ENCODE peak calls at places on chromosomes 13 and 19, in eight cellular contexts. One of them, this sample, is unnamed.

GRCh38 chr19:35143231-35143715 is at the start of gene FXYD7:
- DNase-seq in adrenal gland: no peak
- DNase-seq in AG04450: no peak
- DNase-seq in fibroblast of mammary gland: no peak
- DNase-seq in fibroblast of gingiva: no peak
- DNase-seq in HT1080: no peak
- DNase-seq in nucleus accumbens: peak
- DNase-seq in NCI-H1105: peak
- DNase-seq in this sample: no peak

GRCh38 chr13:33112745-33113144 is 96.5 kb downstream of the KL start:
- DNase-seq in adrenal gland: no peak
- DNase-seq in AG04450: no peak
- DNase-seq in fibroblast of mammary gland: no peak
- DNase-seq in fibroblast of gingiva: peak
- DNase-seq in HT1080: no peak
- DNase-seq in nucleus accumbens: no peak
- DNase-seq in NCI-H1105: no peak
- DNase-seq in this sample: peak

GRCh38 chr19:47757617-47758432 is 12.5 kb downstream of the NOP53 start:
- DNase-seq in adrenal gland: no peak
- DNase-seq in AG04450: no peak
- DNase-seq in fibroblast of mammary gland: no peak
- DNase-seq in fibroblast of gingiva: no peak
- DNase-seq in HT1080: no peak
- DNase-seq in nucleus accumbens: no peak
- DNase-seq in NCI-H1105: no peak
- DNase-seq in this sample: no peak

GRCh38 chr13:52899206-52899605 is 50.8 kb upstream of the PCDH8 start:
- DNase-seq in adrenal gland: no peak
- DNase-seq in AG04450: no peak
- DNase-seq in fibroblast of mammary gland: no peak
- DNase-seq in fibroblast of gingiva: no peak
- DNase-seq in HT1080: no peak
- DNase-seq in nucleus accumbens: no peak
- DNase-seq in NCI-H1105: no peak
- DNase-seq in this sample: no peak

GRCh38 chr19:16071072-16071691 is 5.1 kb upstream of the TPM4 start:
- DNase-seq in adrenal gland: no peak
- DNase-seq in AG04450: no peak
- DNase-seq in fibroblast of mammary gland: no peak
- DNase-seq in fibroblast of gingiva: no peak
- DNase-seq in HT1080: no peak
- DNase-seq in nucleus accumbens: no peak
- DNase-seq in NCI-H1105: no peak
- DNase-seq in this sample: no peak

GRCh38 chr19:9966448-9966847 is 30.1 kb upstream of the OLFM2 start:
- DNase-seq in adrenal gland: no peak
- DNase-seq in AG04450: no peak
- DNase-seq in fibroblast of mammary gland: no peak
- DNase-seq in fibroblast of gingiva: no peak
- DNase-seq in HT1080: no peak
- DNase-seq in nucleus accumbens: no peak
- DNase-seq in NCI-H1105: no peak
- DNase-seq in this sample: no peak

GRCh38 chr13:77779461-77780272 is 82.2 kb downstream of the SLAIN1 start:
- DNase-seq in adrenal gland: peak
- DNase-seq in AG04450: peak
- DNase-seq in fibroblast of mammary gland: peak
- DNase-seq in fibroblast of gingiva: peak
- DNase-seq in HT1080: peak
- DNase-seq in nucleus accumbens: no peak
- DNase-seq in NCI-H1105: peak
- DNase-seq in this sample: peak

GRCh38 chr13:24456396-24456795 is 56.2 kb downstream of the PARP4 start:
- DNase-seq in adrenal gland: no peak
- DNase-seq in AG04450: no peak
- DNase-seq in fibroblast of mammary gland: no peak
- DNase-seq in fibroblast of gingiva: no peak
- DNase-seq in HT1080: no peak
- DNase-seq in nucleus accumbens: no peak
- DNase-seq in NCI-H1105: no peak
- DNase-seq in this sample: no peak

GRCh38 chr19:5115771-5116202 is 146.9 kb downstream of the KDM4B start:
- DNase-seq in adrenal gland: no peak
- DNase-seq in AG04450: no peak
- DNase-seq in fibroblast of mammary gland: peak
- DNase-seq in fibroblast of gingiva: peak
- DNase-seq in HT1080: no peak
- DNase-seq in nucleus accumbens: no peak
- DNase-seq in NCI-H1105: no peak
- DNase-seq in this sample: no peak

GRCh38 chr13:109869312-109870237 is 83.2 kb upstream of the IRS2 start:
- DNase-seq in adrenal gland: peak
- DNase-seq in AG04450: peak
- DNase-seq in fibroblast of mammary gland: no peak
- DNase-seq in fibroblast of gingiva: peak
- DNase-seq in HT1080: no peak
- DNase-seq in nucleus accumbens: peak
- DNase-seq in NCI-H1105: peak
- DNase-seq in this sample: peak

GRCh38 chr13:55517312-55517711 is 1623.4 kb upstream of the PRR20A start:
- DNase-seq in adrenal gland: no peak
- DNase-seq in AG04450: no peak
- DNase-seq in fibroblast of mammary gland: no peak
- DNase-seq in fibroblast of gingiva: no peak
- DNase-seq in HT1080: no peak
- DNase-seq in nucleus accumbens: no peak
- DNase-seq in NCI-H1105: no peak
- DNase-seq in this sample: no peak

GRCh38 chr13:65744761-65745160 is 1485.4 kb downstream of the PCDH9 start:
- DNase-seq in adrenal gland: no peak
- DNase-seq in AG04450: peak
- DNase-seq in fibroblast of mammary gland: peak
- DNase-seq in fibroblast of gingiva: peak
- DNase-seq in HT1080: no peak
- DNase-seq in nucleus accumbens: no peak
- DNase-seq in NCI-H1105: no peak
- DNase-seq in this sample: no peak

GRCh38 chr19:5952193-5953033 is 25.5 kb downstream of the RANBP3 start:
- DNase-seq in adrenal gland: no peak
- DNase-seq in AG04450: no peak
- DNase-seq in fibroblast of mammary gland: no peak
- DNase-seq in fibroblast of gingiva: no peak
- DNase-seq in HT1080: no peak
- DNase-seq in nucleus accumbens: no peak
- DNase-seq in NCI-H1105: no peak
- DNase-seq in this sample: no peak

GRCh38 chr13:22777207-22777606 is 403.6 kb upstream of the SGCG start:
- DNase-seq in adrenal gland: no peak
- DNase-seq in AG04450: no peak
- DNase-seq in fibroblast of mammary gland: no peak
- DNase-seq in fibroblast of gingiva: no peak
- DNase-seq in HT1080: no peak
- DNase-seq in nucleus accumbens: no peak
- DNase-seq in NCI-H1105: no peak
- DNase-seq in this sample: no peak

GRCh38 chr13:71217827-71218226 is 649.2 kb downstream of the DACH1 start:
- DNase-seq in adrenal gland: no peak
- DNase-seq in AG04450: no peak
- DNase-seq in fibroblast of mammary gland: no peak
- DNase-seq in fibroblast of gingiva: no peak
- DNase-seq in HT1080: no peak
- DNase-seq in nucleus accumbens: no peak
- DNase-seq in NCI-H1105: no peak
- DNase-seq in this sample: no peak

GRCh38 chr13:35501721-35502235 is 25.3 kb upstream of the MAB21L1 start:
- DNase-seq in adrenal gland: no peak
- DNase-seq in AG04450: no peak
- DNase-seq in fibroblast of mammary gland: no peak
- DNase-seq in fibroblast of gingiva: no peak
- DNase-seq in HT1080: no peak
- DNase-seq in nucleus accumbens: no peak
- DNase-seq in NCI-H1105: no peak
- DNase-seq in this sample: no peak